ENCODE peak calls at places on chromosome 15, in six cellular contexts. One of them, this sample, is unnamed.

GRCh38 chr15:95076381-95076780 is 845.0 kb downstream of the MCTP2 start:
- DNase-seq in GM12865: no peak
- DNase-seq in PC-3: no peak
- DNase-seq in endodermal cell: no peak
- DNase-seq in WTC11: no peak
- DNase-seq in DND-41: no peak
- DNase-seq in this sample: no peak

GRCh38 chr15:33866101-33866737 is 102.1 kb upstream of the CHRM5 start:
- DNase-seq in endodermal cell: no peak
- DNase-seq in DND-41: no peak
- DNase-seq in GM12865: no peak
- DNase-seq in PC-3: no peak
- DNase-seq in WTC11: no peak
- DNase-seq in this sample: no peak

GRCh38 chr15:36778516-36778915 is 199.1 kb downstream of the CDIN1 start:
- DNase-seq in PC-3: peak
- DNase-seq in DND-41: no peak
- DNase-seq in endodermal cell: no peak
- DNase-seq in GM12865: no peak
- DNase-seq in WTC11: no peak
- DNase-seq in this sample: no peak

GRCh38 chr15:43135351-43135750 is 2.0 kb downstream of the TMEM62 start:
- DNase-seq in PC-3: no peak
- DNase-seq in GM12865: no peak
- DNase-seq in endodermal cell: no peak
- DNase-seq in WTC11: no peak
- DNase-seq in DND-41: no peak
- DNase-seq in this sample: no peak

GRCh38 chr15:42087926-42088800 is 6.2 kb downstream of the PLA2G4D start:
- DNase-seq in WTC11: no peak
- DNase-seq in PC-3: no peak
- DNase-seq in GM12865: no peak
- DNase-seq in DND-41: no peak
- DNase-seq in endodermal cell: no peak
- DNase-seq in this sample: no peak

GRCh38 chr15:100001405-100001804 is 268.2 kb upstream of the LYSMD4 start:
- DNase-seq in WTC11: no peak
- DNase-seq in GM12865: no peak
- DNase-seq in PC-3: no peak
- DNase-seq in DND-41: no peak
- DNase-seq in endodermal cell: no peak
- DNase-seq in this sample: no peak

GRCh38 chr15:42021593-42021992 is 751 bp upstream of the PLA2G4E start:
- DNase-seq in DND-41: no peak
- DNase-seq in PC-3: no peak
- DNase-seq in WTC11: no peak
- DNase-seq in endodermal cell: no peak
- DNase-seq in GM12865: no peak
- DNase-seq in this sample: no peak

GRCh38 chr15:101803209-101803608 is at the start of gene OR4F6:
- DNase-seq in WTC11: no peak
- DNase-seq in GM12865: no peak
- DNase-seq in PC-3: no peak
- DNase-seq in DND-41: no peak
- DNase-seq in endodermal cell: no peak
- DNase-seq in this sample: no peak

GRCh38 chr15:98801234-98801561 is 152.9 kb downstream of the IGF1R start:
- DNase-seq in PC-3: no peak
- DNase-seq in WTC11: no peak
- DNase-seq in GM12865: no peak
- DNase-seq in DND-41: peak
- DNase-seq in endodermal cell: peak
- DNase-seq in this sample: no peak

GRCh38 chr15:34789326-34789725 is 6.0 kb downstream of the ACTC1 start:
- DNase-seq in DND-41: no peak
- DNase-seq in PC-3: no peak
- DNase-seq in endodermal cell: no peak
- DNase-seq in WTC11: no peak
- DNase-seq in GM12865: no peak
- DNase-seq in this sample: no peak

GRCh38 chr15:41881925-41882688 is 11.7 kb downstream of the SPTBN5 start:
- DNase-seq in PC-3: no peak
- DNase-seq in endodermal cell: peak
- DNase-seq in DND-41: no peak
- DNase-seq in WTC11: peak
- DNase-seq in GM12865: no peak
- DNase-seq in this sample: peak

GRCh38 chr15:78675617-78676360 is 34.8 kb upstream of the CHRNB4 start:
- DNase-seq in DND-41: no peak
- DNase-seq in endodermal cell: no peak
- DNase-seq in PC-3: no peak
- DNase-seq in GM12865: no peak
- DNase-seq in WTC11: no peak
- DNase-seq in this sample: no peak

DNA sequence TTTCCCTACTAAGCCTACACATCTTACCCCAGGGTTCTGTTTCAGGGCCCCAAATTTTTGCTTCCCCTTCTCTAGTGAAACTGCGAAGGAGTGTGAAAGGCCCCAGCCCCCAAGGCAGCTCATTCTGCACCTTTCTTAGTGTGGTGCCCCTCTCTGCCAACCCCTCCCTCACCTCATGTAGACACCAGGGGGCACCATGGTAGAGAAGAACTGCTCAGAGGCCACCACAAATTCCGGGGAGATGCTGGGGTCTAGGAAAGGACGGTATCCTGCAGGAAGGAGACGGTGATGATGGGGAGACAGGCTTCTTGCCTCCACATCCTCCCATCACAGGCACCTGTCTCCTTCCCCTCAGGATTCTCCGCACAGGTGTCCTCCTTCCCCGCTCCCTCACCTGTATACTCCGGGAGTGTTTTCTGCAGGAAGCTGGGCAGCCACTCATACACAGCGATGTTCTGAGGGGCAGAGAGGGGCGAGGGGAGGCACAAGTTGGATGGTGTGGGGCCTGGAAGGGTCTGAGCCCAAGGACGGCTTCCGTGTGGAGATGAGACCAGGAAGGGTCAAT is 3.6 kb downstream of the DUOX2 start:
- DNase-seq in DND-41: no peak
- DNase-seq in GM12865: no peak
- DNase-seq in PC-3: no peak
- DNase-seq in endodermal cell: no peak
- DNase-seq in WTC11: peak
- DNase-seq in this sample: no peak
- TF ChIP-seq CTCF in DND-41: peak
- TF ChIP-seq CTCF in GM12865: peak
- TF ChIP-seq CTCF in PC-3: peak
- TF ChIP-seq CTCF in endodermal cell: peak
- TF ChIP-seq CTCF in WTC11: no peak
- TF ChIP-seq CTCF in this sample: no peak

DNA sequence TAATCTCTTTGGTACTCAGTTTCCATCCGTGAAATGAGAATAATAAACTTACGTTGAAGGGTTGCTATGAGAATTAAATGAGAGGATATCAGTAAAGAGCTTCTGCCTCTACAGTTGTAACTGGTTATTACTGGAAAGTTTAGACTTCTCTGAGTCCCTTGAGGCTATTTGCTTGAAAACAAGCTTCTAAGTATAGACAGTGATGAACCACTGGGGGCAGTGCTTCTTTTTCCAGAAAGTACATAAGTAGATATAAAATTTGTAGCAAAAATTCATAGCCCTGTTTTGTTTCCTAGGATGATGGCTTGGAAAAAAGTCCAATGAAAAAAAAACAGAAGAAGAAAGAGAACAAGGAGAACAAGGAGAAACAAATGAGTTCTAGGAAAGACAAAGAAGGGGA is 87.1 kb downstream of the RGMA start:
- DNase-seq in WTC11: no peak
- DNase-seq in DND-41: no peak
- DNase-seq in GM12865: no peak
- DNase-seq in PC-3: peak
- DNase-seq in endodermal cell: no peak
- DNase-seq in this sample: no peak
- TF ChIP-seq CTCF in WTC11: no peak
- TF ChIP-seq CTCF in DND-41: peak
- TF ChIP-seq CTCF in GM12865: peak
- TF ChIP-seq CTCF in PC-3: peak
- TF ChIP-seq CTCF in endodermal cell: peak
- TF ChIP-seq CTCF in this sample: no peak

GRCh38 chr15:58065011-58065444 is 483 bp downstream of the ALDH1A2 start:
- DNase-seq in GM12865: no peak
- DNase-seq in DND-41: no peak
- DNase-seq in PC-3: no peak
- DNase-seq in endodermal cell: peak
- DNase-seq in WTC11: peak
- DNase-seq in this sample: peak

GRCh38 chr15:58064119-58065010 is 1.1 kb downstream of the ALDH1A2 start:
- DNase-seq in endodermal cell: no peak
- DNase-seq in GM12865: no peak
- DNase-seq in DND-41: no peak
- DNase-seq in PC-3: no peak
- DNase-seq in WTC11: no peak
- DNase-seq in this sample: no peak

GRCh38 chr15:58062983-58063382 is 2.5 kb downstream of the ALDH1A2 start:
- DNase-seq in endodermal cell: no peak
- DNase-seq in WTC11: no peak
- DNase-seq in GM12865: no peak
- DNase-seq in PC-3: no peak
- DNase-seq in DND-41: no peak
- DNase-seq in this sample: no peak

GRCh38 chr15:58062175-58062574 is 3.3 kb downstream of the ALDH1A2 start:
- DNase-seq in PC-3: no peak
- DNase-seq in GM12865: no peak
- DNase-seq in DND-41: no peak
- DNase-seq in endodermal cell: no peak
- DNase-seq in WTC11: no peak
- DNase-seq in this sample: no peak

DNA sequence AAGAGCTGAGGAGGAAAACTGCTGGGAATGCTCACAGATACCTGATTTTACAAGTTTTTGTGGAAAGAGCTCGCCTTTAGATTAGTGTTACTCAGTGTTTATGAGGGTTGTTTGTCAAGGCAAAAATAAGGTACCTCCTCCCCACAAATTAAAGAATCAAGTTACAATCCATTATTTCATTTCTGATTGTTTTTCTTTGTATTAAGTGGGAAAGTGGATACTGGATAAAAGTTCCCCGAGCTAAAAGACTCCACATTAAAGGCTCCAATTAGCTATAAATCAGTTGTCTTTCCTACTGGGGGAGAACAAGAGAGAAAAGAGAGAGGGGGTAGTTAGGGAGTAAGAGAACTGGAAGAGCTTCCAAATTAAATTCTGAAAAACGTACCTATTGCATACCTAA is 1.9 kb downstream of the ALDH1A2 start:
- DNase-seq in WTC11: no peak
- DNase-seq in PC-3: no peak
- DNase-seq in endodermal cell: no peak
- DNase-seq in DND-41: no peak
- DNase-seq in GM12865: no peak
- DNase-seq in this sample: no peak
- TF ChIP-seq CTCF in WTC11: no peak
- TF ChIP-seq CTCF in PC-3: no peak
- TF ChIP-seq CTCF in endodermal cell: no peak
- TF ChIP-seq CTCF in DND-41: no peak
- TF ChIP-seq CTCF in GM12865: no peak
- TF ChIP-seq CTCF in this sample: no peak

GRCh38 chr15:70433583-70434288 is 329.6 kb downstream of the UACA start:
- DNase-seq in endodermal cell: no peak
- DNase-seq in WTC11: no peak
- DNase-seq in GM12865: no peak
- DNase-seq in DND-41: no peak
- DNase-seq in PC-3: no peak
- DNase-seq in this sample: no peak
- TF ChIP-seq CTCF in endodermal cell: no peak
- TF ChIP-seq CTCF in WTC11: no peak
- TF ChIP-seq CTCF in GM12865: no peak
- TF ChIP-seq CTCF in DND-41: no peak
- TF ChIP-seq CTCF in PC-3: no peak
- TF ChIP-seq CTCF in this sample: no peak

GRCh38 chr15:61828008-61828407 is 232.2 kb downstream of the VPS13C start:
- DNase-seq in WTC11: no peak
- DNase-seq in DND-41: no peak
- DNase-seq in PC-3: peak
- DNase-seq in GM12865: no peak
- DNase-seq in endodermal cell: no peak
- DNase-seq in this sample: peak
- TF ChIP-seq CTCF in WTC11: no peak
- TF ChIP-seq CTCF in DND-41: no peak
- TF ChIP-seq CTCF in PC-3: peak
- TF ChIP-seq CTCF in GM12865: no peak
- TF ChIP-seq CTCF in endodermal cell: peak
- TF ChIP-seq CTCF in this sample: peak

GRCh38 chr15:73296621-73297353 is 72.0 kb downstream of the HCN4 start:
- DNase-seq in DND-41: no peak
- DNase-seq in PC-3: no peak
- DNase-seq in WTC11: no peak
- DNase-seq in endodermal cell: no peak
- DNase-seq in GM12865: no peak
- DNase-seq in this sample: no peak
- TF ChIP-seq CTCF in DND-41: no peak
- TF ChIP-seq CTCF in PC-3: no peak
- TF ChIP-seq CTCF in WTC11: no peak
- TF ChIP-seq CTCF in endodermal cell: no peak
- TF ChIP-seq CTCF in GM12865: no peak
- TF ChIP-seq CTCF in this sample: no peak

DNA sequence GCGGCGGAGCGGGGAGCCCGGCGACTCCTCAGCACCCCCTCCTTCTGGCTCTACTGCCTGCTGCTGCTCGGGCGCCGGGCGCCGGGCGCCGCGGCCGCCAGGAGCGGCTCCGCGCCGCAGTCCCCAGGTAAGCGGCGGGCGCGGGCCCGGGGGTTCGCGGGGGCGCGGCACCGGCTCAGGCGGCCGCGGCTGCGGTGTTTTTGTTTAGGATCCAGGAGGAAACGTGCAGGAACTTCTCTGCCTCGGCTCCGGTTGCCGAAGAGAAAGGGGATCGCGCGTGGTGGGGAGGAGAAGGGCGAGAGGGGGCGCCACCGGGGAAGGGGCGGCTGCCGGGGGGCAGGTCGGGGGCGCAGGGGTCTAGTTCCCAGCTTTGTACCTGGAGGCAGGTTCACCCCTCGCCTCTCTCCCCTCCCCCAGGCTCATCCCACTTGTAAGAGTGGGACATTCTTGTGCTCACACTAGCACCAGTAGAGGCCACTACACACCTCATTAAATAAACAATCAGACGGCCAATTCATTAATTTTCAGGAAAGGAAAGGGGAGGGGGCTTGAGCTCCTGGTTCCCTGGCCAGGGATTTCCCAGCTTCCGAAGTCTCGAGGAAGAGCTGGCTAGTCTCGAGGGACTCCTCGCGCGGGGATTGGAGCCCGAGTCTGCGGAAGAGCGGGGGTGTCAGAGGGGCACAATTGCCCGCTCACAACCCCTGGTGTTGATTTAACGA is 575 bp downstream of the NEO1 start:
- DNase-seq in DND-41: peak
- DNase-seq in PC-3: no peak
- DNase-seq in endodermal cell: peak
- DNase-seq in GM12865: peak
- DNase-seq in WTC11: peak
- DNase-seq in this sample: peak
- TF ChIP-seq CTCF in DND-41: peak
- TF ChIP-seq CTCF in PC-3: peak
- TF ChIP-seq CTCF in endodermal cell: peak
- TF ChIP-seq CTCF in GM12865: peak
- TF ChIP-seq CTCF in WTC11: no peak
- TF ChIP-seq CTCF in this sample: no peak